ENCODE peak calls at places on chromosome 1, in four cellular contexts. One of them, this sample, is unnamed.

GRCh38 chr1:219514728-219515127 is 98.2 kb downstream of the ZC3H11B start:
- DNase-seq in HepG2: no peak
- DNase-seq in K562: no peak
- DNase-seq in SK-N-SH: no peak
- DNase-seq in this sample: no peak

GRCh38 chr1:180270767-180271639 is 40.9 kb downstream of the LHX4 start:
- DNase-seq in K562: peak; percentile 53
- DNase-seq in SK-N-SH: no peak
- DNase-seq in HepG2: peak; percentile 30
- DNase-seq in this sample: no peak

GRCh38 chr1:211991695-211992094 is 43.7 kb downstream of the INTS7 start:
- DNase-seq in K562: no peak
- DNase-seq in HepG2: no peak
- DNase-seq in SK-N-SH: no peak
- DNase-seq in this sample: no peak

GRCh38 chr1:227740401-227740960 is 5.2 kb downstream of the SNAP47 start:
- DNase-seq in HepG2: no peak
- DNase-seq in K562: no peak
- DNase-seq in SK-N-SH: no peak
- DNase-seq in this sample: no peak

GRCh38 chr1:236489710-236490377 is 33.9 kb upstream of the LGALS8 start:
- DNase-seq in SK-N-SH: peak; percentile 79
- DNase-seq in HepG2: peak; percentile 74
- DNase-seq in K562: peak; percentile 62
- DNase-seq in this sample: peak; percentile 19

GRCh38 chr1:7561936-7562728 is 209.0 kb upstream of the VAMP3 start:
- DNase-seq in K562: no peak
- DNase-seq in HepG2: no peak
- DNase-seq in SK-N-SH: no peak
- DNase-seq in this sample: no peak

GRCh38 chr1:26912147-26912490 is 1.7 kb downstream of the NR0B2 start:
- DNase-seq in SK-N-SH: no peak
- DNase-seq in HepG2: no peak
- DNase-seq in K562: no peak
- DNase-seq in this sample: no peak

GRCh38 chr1:244896550-244896949 is 32.2 kb upstream of the HNRNPU start:
- DNase-seq in SK-N-SH: no peak
- DNase-seq in HepG2: peak; percentile 52
- DNase-seq in K562: no peak
- DNase-seq in this sample: no peak

GRCh38 chr1:157146244-157146643 is 8.0 kb upstream of the ETV3 start:
- DNase-seq in SK-N-SH: no peak
- DNase-seq in HepG2: no peak
- DNase-seq in K562: no peak
- DNase-seq in this sample: no peak

GRCh38 chr1:55723001-55723400 is 507.8 kb upstream of the USP24 start:
- DNase-seq in SK-N-SH: no peak
- DNase-seq in HepG2: no peak
- DNase-seq in K562: no peak
- DNase-seq in this sample: no peak

GRCh38 chr1:86714159-86714558 is 9.8 kb downstream of the SH3GLB1 start:
- DNase-seq in HepG2: peak; percentile 7
- DNase-seq in SK-N-SH: no peak
- DNase-seq in K562: no peak
- DNase-seq in this sample: no peak

GRCh38 chr1:177065430-177065829 is 99.1 kb downstream of the ASTN1 start:
- DNase-seq in HepG2: no peak
- DNase-seq in SK-N-SH: no peak
- DNase-seq in K562: no peak
- DNase-seq in this sample: no peak

GRCh38 chr1:71393301-71393700 is 312.5 kb upstream of the ZRANB2 start:
- DNase-seq in SK-N-SH: no peak
- DNase-seq in HepG2: no peak
- DNase-seq in K562: no peak
- DNase-seq in this sample: no peak

GRCh38 chr1:99808391-99809115 is 41.6 kb upstream of the AGL start:
- DNase-seq in K562: peak; percentile 74
- DNase-seq in SK-N-SH: peak; percentile 74
- DNase-seq in HepG2: peak; percentile 81
- DNase-seq in this sample: peak; percentile 79

GRCh38 chr1:161244888-161245287 is 6.9 kb upstream of the NR1I3 start:
- DNase-seq in HepG2: no peak
- DNase-seq in SK-N-SH: no peak
- DNase-seq in K562: no peak
- DNase-seq in this sample: no peak

GRCh38 chr1:54619749-54620148 is 3.6 kb downstream of the FAM151A start:
- DNase-seq in HepG2: no peak
- DNase-seq in K562: no peak
- DNase-seq in SK-N-SH: no peak
- DNase-seq in this sample: no peak

DNA sequence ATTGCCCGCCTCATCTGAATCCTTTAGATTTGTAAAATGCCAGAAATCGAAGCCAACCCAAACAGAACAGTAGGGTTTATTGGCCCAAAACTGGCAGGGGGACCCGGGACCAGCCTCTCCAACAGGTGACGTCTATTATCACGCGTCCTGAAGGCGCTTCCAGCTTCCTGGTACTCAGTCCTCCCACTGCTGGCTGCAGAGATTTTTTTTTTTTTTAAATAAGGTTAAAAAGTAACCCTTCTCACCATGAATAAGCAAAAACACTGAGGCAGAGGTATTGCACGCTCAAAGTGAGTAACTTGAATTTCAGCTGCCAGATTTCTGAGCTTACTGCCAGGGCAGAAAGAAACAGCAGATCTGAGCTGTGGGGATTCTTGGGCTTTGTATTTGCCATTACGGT is 54.4 kb upstream of the GCLM start:
- DNase-seq in K562: no peak
- DNase-seq in HepG2: peak; percentile 54
- DNase-seq in SK-N-SH: no peak
- DNase-seq in this sample: no peak
- H3K4me3 ChIP-seq in K562: no peak overlapping the region
- H3K4me3 ChIP-seq in HepG2: peak overlapping the region; percentile 56
- H3K4me3 ChIP-seq in SK-N-SH: no peak overlapping the region
- H3K4me3 ChIP-seq in this sample: no peak overlapping the region

DNA sequence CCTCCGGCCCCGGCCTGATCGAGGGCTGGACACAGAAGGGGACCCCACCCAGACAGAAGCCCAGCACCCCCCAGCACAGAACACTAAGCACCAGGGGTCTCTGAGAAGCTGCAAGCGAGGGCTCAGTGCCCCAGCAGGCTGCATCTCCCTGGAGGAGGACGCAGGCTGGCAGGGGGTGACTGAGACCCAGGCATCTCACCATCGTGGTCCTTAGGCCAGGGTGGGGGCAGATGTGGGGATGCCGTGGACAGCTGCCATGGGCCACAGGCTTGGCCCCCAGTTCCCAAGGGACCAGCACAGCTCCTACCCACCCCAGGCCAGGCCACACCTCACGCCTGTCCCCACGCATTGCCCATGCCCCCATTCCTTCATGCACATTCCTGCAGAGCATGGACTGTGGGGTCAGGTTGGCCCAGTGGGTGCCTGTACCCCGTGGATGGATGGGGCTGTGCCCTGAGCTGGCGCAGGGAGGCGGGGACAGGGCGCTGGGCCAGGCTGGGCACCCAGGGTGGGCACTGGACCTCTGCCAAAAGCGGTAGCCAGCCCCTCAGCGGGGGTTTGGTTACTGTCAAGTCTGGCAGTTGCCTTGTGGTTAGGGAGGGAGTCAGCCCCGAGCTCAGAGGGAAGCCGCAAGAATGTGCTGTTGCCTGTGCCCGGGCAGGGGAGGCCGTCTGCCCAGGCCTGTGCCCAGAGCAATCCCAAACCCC is 61.5 kb downstream of the ARHGEF16 start:
- DNase-seq in K562: no peak
- DNase-seq in HepG2: no peak
- DNase-seq in SK-N-SH: peak; percentile 70
- DNase-seq in this sample: no peak
- TF ChIP-seq NFIC in K562: peak; percentile 38
- TF ChIP-seq NFIC in HepG2: no peak
- TF ChIP-seq NFIC in SK-N-SH: peak; percentile 80
- TF ChIP-seq NFIC in this sample: no peak

GRCh38 chr1:239547987-239548386 is 161.6 kb downstream of the CHRM3 start:
- DNase-seq in SK-N-SH: no peak
- DNase-seq in HepG2: no peak
- DNase-seq in K562: no peak
- DNase-seq in this sample: no peak
- H3K4me3 ChIP-seq in SK-N-SH: no peak overlapping the region
- H3K4me3 ChIP-seq in HepG2: no peak overlapping the region
- H3K4me3 ChIP-seq in K562: no peak overlapping the region
- H3K4me3 ChIP-seq in this sample: no peak overlapping the region

DNA sequence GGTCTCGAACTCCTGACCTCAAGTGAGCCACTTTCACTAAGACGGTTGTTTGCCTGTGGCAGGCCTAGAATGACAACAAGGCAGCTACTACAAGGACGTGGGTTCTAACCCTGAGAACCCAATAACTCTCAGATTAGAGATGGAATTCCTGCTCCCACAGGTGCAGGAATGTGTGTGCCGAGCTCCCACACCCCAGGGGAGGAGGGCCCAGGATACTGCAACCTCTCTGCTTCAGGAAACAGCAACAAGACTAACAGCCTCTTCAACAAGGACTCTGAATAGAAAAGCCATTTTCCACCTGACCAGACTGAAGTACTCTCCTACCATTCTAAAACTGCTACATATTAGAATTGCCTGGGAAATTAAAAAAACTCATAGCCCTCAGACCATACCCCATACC is 4.9 kb downstream of the LSM10 start:
- DNase-seq in SK-N-SH: no peak
- DNase-seq in HepG2: no peak
- DNase-seq in K562: no peak
- DNase-seq in this sample: no peak
- TF ChIP-seq NFIC in SK-N-SH: no peak
- TF ChIP-seq NFIC in HepG2: no peak
- TF ChIP-seq NFIC in K562: no peak
- TF ChIP-seq NFIC in this sample: no peak